ENCODE peak calls at places on chromosomes 12 and 14, in six cellular contexts. K, X, M, S, D and O are unnamed samples.

GRCh38 chr12:95498968-95499367 is 25.0 kb downstream of the METAP2 start:
- DNase-seq in M (no peak), K (no peak), X (no peak), D (no peak), S (no peak), O (no peak)

GRCh38 chr14:69519253-69519661 is 34.7 kb downstream of the PLEKHD1 start:
- DNase-seq in M (no peak), X (no peak), K (no peak), D (no peak), S (no peak), O (no peak)

GRCh38 chr14:36428350-36428749 is 91.7 kb downstream of the NKX2-1 start:
- DNase-seq in D (no peak), X (no peak), M (no peak), S (no peak), K (no peak), O (no peak)

GRCh38 chr12:29739279-29739991 is 44.3 kb downstream of the TMTC1 start:
- DNase-seq in K (no peak), S (no peak), D (no peak), X (no peak), M (peak; percentile 48), O (no peak)

GRCh38 chr12:79842630-79843029 is 92.3 kb downstream of the PPP1R12A start:
- DNase-seq in X (no peak), D (no peak), M (no peak), K (no peak), S (no peak), O (no peak)

GRCh38 chr12:49548481-49548821 is 9.6 kb downstream of the KCNH3 start:
- DNase-seq in S (no peak), X (no peak), D (no peak), M (no peak), K (no peak), O (no peak)

GRCh38 chr12:51970904-51971646 is 19.6 kb downstream of the ACVR1B start:
- DNase-seq in D (no peak), K (no peak), M (peak; percentile 81), X (peak; percentile 29), S (peak; percentile 92), O (no peak)

GRCh38 chr12:28710882-28711281 is 438.2 kb upstream of the FAR2 start:
- DNase-seq in M (peak; percentile 96), S (peak; percentile 83), X (no peak), D (no peak), K (no peak), O (no peak)

DNA sequence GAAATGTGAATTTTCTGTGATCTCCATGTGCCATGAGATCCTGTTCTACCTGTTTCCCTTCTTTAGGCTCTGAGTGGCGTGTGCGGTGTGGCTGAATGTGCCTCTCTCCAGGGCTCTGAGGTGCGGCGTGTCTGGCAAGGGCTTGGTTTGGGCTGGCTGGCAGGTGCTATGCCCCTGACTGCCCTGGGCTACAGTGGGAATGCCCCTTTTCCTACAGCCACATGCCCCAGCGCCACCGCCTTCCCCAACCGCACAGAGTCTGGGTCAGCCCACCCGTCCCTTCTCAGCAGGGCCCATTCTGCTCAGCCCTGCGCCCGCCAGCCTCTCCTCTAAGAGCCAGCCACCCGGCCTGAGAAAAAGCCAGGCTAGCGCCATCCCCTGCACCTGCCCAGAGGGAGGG is 24.7 kb downstream of the BTBD6 start:
- DNase-seq in D (no peak), M (no peak), X (no peak), S (no peak), K (no peak), O (no peak)
- H3K27ac ChIP-seq in D (no peak overlapping the region), M (no peak overlapping the region), X (no peak overlapping the region), S (no peak overlapping the region), K (no peak overlapping the region), O (no peak overlapping the region)

GRCh38 chr12:13075114-13075471 is 28.4 kb downstream of the GSG1 start:
- DNase-seq in S (no peak), M (peak; percentile 65), K (no peak), D (no peak), X (no peak), O (no peak)

GRCh38 chr12:13071305-13072280 is 27.4 kb downstream of the FAM234B start:
- DNase-seq in M (no peak), X (no peak), S (no peak), K (no peak), D (no peak), O (no peak)

GRCh38 chr12:13075786-13076570 is 27.5 kb downstream of the GSG1 start:
- DNase-seq in D (no peak), S (no peak), M (no peak), X (no peak), K (no peak), O (no peak)

GRCh38 chr12:13074396-13075113 is 28.9 kb downstream of the GSG1 start:
- DNase-seq in X (no peak), S (no peak), M (peak; percentile 56), K (no peak), D (no peak), O (no peak)

DNA sequence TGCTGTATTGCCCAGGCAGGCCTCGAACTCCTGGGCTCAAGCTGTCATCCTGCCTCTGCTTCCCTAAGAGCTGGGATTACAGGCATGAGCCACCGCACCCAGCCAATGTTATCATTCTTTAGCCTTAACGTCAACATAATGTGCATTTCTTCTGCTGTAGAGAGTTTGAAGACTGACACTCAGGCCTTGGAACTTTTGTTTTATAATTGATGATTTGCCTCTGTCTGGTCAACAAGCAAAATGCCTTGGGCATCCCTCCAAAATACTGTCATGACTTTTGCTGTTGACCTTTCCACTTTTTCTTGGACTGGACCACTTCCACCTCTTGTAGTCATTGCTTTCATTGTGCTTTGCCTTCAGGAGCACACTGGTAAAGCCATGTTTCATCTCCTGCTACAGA is 29.0 kb downstream of the FAM234B start:
- DNase-seq in K (no peak), X (no peak), D (no peak), M (peak; percentile 70), S (no peak), O (no peak)
- H3K27ac ChIP-seq in K (no peak overlapping the region), X (no peak overlapping the region), D (no peak overlapping the region), M (no peak overlapping the region), S (no peak overlapping the region), O (no peak overlapping the region)

GRCh38 chr12:97075583-97076268 is 168.7 kb downstream of the NEDD1 start:
- DNase-seq in M (peak; percentile 73), S (peak; percentile 16), X (no peak), K (no peak), D (no peak), O (no peak)
- H3K27ac ChIP-seq in M (peak overlapping the region; percentile 65), S (no peak overlapping the region), X (no peak overlapping the region), K (no peak overlapping the region), D (no peak overlapping the region), O (no peak overlapping the region)

GRCh38 chr14:35047961-35048513 is 2.0 kb downstream of the FAM177A1 start:
- DNase-seq in K (no peak), D (no peak), M (no peak), S (no peak), X (no peak), O (no peak)

GRCh38 chr14:35045798-35046047 is 349 bp upstream of the FAM177A1 start:
- DNase-seq in S (peak; percentile 13), K (no peak), D (no peak), X (no peak), M (no peak), O (no peak)

GRCh38 chr14:35046048-35046750 is at the start of gene FAM177A1:
- DNase-seq in M (peak; percentile 93), S (peak; percentile 86), D (peak; percentile 97), X (peak; percentile 100), K (peak; percentile 98), O (peak; percentile 95)

GRCh38 chr14:35044939-35045797 is 904 bp upstream of the FAM177A1 start:
- DNase-seq in S (no peak), M (peak; percentile 56), X (no peak), K (no peak), D (no peak), O (no peak)

GRCh38 chr14:35046751-35047536 is 872 bp downstream of the FAM177A1 start:
- DNase-seq in S (peak; percentile 37), D (no peak), X (peak; percentile 87), M (peak; percentile 23), K (peak; percentile 60), O (peak; percentile 52)
- H3K27ac ChIP-seq in S (peak overlapping the region; percentile 81), D (peak overlapping the region; percentile 92), X (peak overlapping the region; percentile 98), M (peak overlapping the region; percentile 90), K (peak overlapping the region; percentile 71), O (peak overlapping the region; percentile 98)